ENCODE peak calls at places on chromosomes 16 and 17, in six cellular contexts. N is lower leg skin, P is DND-41, I is ascending aorta, J is colonic mucosa, B is AG04450. D is an unnamed sample.

GRCh38 chr17:27906238-27906603 is 13.1 kb upstream of the LYRM9 start:
- DNase-seq in N (no peak), P (no peak), I (no peak), J (no peak), B (no peak), D (no peak)

GRCh38 chr17:19308398-19308797 is 54.1 kb downstream of the B9D1 start:
- DNase-seq in N (no peak), P (no peak), I (no peak), J (no peak), B (no peak), D (no peak)

GRCh38 chr17:2122641-2123302 is 67.9 kb downstream of the HIC1 start:
- DNase-seq in N (peak; percentile 91), P (no peak), I (peak; percentile 81), J (peak; percentile 80), B (peak; percentile 66), D (no peak)

GRCh38 chr17:51643702-51644490 is 383.6 kb downstream of the UTP18 start:
- DNase-seq in N (no peak), P (no peak), I (no peak), J (no peak), B (no peak), D (no peak)

GRCh38 chr17:8133398-8133797 is 9.5 kb upstream of the HES7 start:
- DNase-seq in N (no peak), P (no peak), I (no peak), J (no peak), B (no peak), D (no peak)

GRCh38 chr17:53472586-53472985 is 350.1 kb upstream of the KIF2B start:
- DNase-seq in N (no peak), P (no peak), I (no peak), J (no peak), B (no peak), D (no peak)

GRCh38 chr16:67986949-67987348 is 6.7 kb upstream of the DPEP3 start:
- DNase-seq in N (no peak), P (no peak), I (no peak), J (no peak), B (no peak), D (no peak)

GRCh38 chr17:3658784-3659449 is 9.5 kb downstream of the TAX1BP3 start:
- DNase-seq in N (no peak), P (no peak), I (no peak), J (no peak), B (no peak), D (no peak)

GRCh38 chr17:50640701-50641338 is 6.1 kb downstream of the ABCC3 start:
- DNase-seq in N (no peak), P (no peak), I (peak; percentile 70), J (peak; percentile 43), B (no peak), D (no peak)

GRCh38 chr17:60087882-60088669 is 9.4 kb upstream of the HEATR6 start:
- DNase-seq in N (no peak), P (no peak), I (no peak), J (peak; percentile 56), B (no peak), D (no peak)

GRCh38 chr16:78704421-78704820 is 605.0 kb downstream of the WWOX start:
- DNase-seq in N (no peak), P (no peak), I (no peak), J (no peak), B (no peak), D (no peak)

GRCh38 chr17:14245002-14245401 is 8.3 kb upstream of the CDRT15 start:
- DNase-seq in N (no peak), P (no peak), I (no peak), J (no peak), B (no peak), D (no peak)

GRCh38 chr17:79429864-79430494 is 180.9 kb downstream of the RBFOX3 start:
- DNase-seq in N (no peak), P (no peak), I (no peak), J (no peak), B (no peak), D (no peak)

GRCh38 chr17:39027037-39027436 is 59.8 kb upstream of the FBXO47 start:
- DNase-seq in N (peak; percentile 91), P (peak; percentile 18), I (peak; percentile 73), J (peak; percentile 75), B (no peak), D (peak; percentile 27)

GRCh38 chr16:52068447-52069074 is 478.4 kb downstream of the TOX3 start:
- DNase-seq in N (no peak), P (no peak), I (no peak), J (peak; percentile 31), B (no peak), D (no peak)

GRCh38 chr16:52066951-52067350 is 480.0 kb downstream of the TOX3 start:
- DNase-seq in N (no peak), P (no peak), I (no peak), J (no peak), B (no peak), D (no peak)

GRCh38 chr16:52070341-52071057 is 476.4 kb downstream of the TOX3 start:
- DNase-seq in N (no peak), P (no peak), I (no peak), J (no peak), B (no peak), D (no peak)

GRCh38 chr16:52071101-52071500 is 475.8 kb downstream of the TOX3 start:
- DNase-seq in N (no peak), P (no peak), I (no peak), J (no peak), B (no peak), D (no peak)

DNA sequence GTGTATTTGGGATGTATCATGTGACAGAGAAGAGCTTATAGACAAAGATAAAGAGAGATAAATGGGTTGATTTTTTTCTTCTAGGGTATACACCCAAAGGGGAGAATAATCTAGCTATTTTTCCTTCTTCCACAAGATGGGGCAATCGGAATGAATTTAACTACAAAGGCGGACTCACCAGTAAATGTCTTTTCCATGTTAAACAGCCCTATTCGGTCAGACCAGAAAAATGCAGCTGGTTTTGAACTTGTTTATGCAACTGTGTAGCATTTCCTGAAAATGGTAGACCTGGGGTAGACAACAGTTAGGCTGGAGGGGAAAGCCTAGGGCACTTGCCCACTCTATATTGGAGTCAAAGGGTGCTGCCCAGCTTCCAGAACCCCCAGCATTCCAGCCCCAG is 477.1 kb downstream of the TOX3 start:
- DNase-seq in N (no peak), P (no peak), I (no peak), J (no peak), B (no peak), D (no peak)
- TF ChIP-seq CTCF in N (no peak), P (no peak), I (no peak), J (peak; percentile 29), B (no peak), D (peak; percentile 52)

GRCh38 chr17:67376509-67376891 is 581 bp upstream of the PITPNC1 start:
- DNase-seq in N (no peak), P (no peak), I (peak; percentile 68), J (no peak), B (no peak), D (no peak)

GRCh38 chr17:67377727-67378443 is 804 bp downstream of the PITPNC1 start:
- DNase-seq in N (peak; percentile 91), P (peak; percentile 68), I (peak; percentile 80), J (peak; percentile 58), B (no peak), D (peak; percentile 37)

GRCh38 chr17:67375761-67376160 is 1.3 kb upstream of the PITPNC1 start:
- DNase-seq in N (no peak), P (no peak), I (peak; percentile 50), J (no peak), B (no peak), D (no peak)

GRCh38 chr17:67378444-67379250 is 1.6 kb downstream of the PITPNC1 start:
- DNase-seq in N (peak; percentile 94), P (peak; percentile 80), I (peak; percentile 87), J (peak; percentile 72), B (peak; percentile 44), D (peak; percentile 77)

GRCh38 chr17:67376892-67377726 is at the start of gene PITPNC1:
- DNase-seq in N (peak; percentile 96), P (peak; percentile 84), I (peak; percentile 92), J (peak; percentile 89), B (peak; percentile 61), D (peak; percentile 88)
- TF ChIP-seq CTCF in N (no peak), P (no peak), I (no peak), J (no peak), B (no peak), D (no peak)

GRCh38 chr16:85759631-85760419 is 8.9 kb upstream of the C16orf74 start:
- DNase-seq in N (no peak), P (peak; percentile 25), I (no peak), J (no peak), B (no peak), D (no peak)
- TF ChIP-seq CTCF in N (no peak), P (peak; percentile 60), I (no peak), J (peak; percentile 32), B (peak; percentile 38), D (peak; percentile 26)

DNA sequence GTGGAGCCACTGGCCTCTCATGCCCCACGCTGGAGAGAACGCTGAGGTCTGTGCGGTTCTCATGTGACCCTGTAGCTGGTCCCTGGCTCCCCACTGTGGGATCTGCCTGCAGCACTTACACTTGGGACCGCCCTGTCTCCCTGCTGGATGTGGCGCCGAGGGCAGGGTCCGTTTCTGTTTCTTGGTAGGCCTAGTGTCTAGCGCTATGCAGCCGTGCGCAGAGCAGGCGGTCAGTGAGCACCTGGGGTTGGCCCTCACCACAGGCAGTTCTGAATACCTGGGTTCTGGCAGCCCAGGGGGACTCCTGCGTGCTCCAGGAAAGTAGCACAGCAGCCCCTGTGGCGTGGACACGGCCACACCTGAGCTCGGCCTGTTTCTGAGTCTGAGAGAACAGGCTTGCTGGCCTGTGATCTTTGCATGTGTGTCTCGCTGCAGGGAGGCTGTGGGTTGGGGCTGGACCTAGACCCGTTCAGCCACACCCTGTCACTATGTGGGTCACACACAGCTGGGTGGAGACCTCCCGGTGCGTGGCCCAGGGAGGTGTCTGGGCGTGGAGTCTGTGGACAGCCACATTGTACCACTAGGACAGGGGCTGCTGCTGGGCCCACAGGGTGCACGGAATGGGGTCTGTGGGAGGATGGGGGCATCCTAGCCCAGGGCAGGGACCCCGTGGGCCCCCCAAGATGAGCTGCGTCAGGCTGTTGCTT is 2.8 kb downstream of the CAPN15 start:
- DNase-seq in N (no peak), P (no peak), I (no peak), J (no peak), B (no peak), D (no peak)
- TF ChIP-seq CTCF in N (no peak), P (no peak), I (no peak), J (no peak), B (no peak), D (no peak)

DNA sequence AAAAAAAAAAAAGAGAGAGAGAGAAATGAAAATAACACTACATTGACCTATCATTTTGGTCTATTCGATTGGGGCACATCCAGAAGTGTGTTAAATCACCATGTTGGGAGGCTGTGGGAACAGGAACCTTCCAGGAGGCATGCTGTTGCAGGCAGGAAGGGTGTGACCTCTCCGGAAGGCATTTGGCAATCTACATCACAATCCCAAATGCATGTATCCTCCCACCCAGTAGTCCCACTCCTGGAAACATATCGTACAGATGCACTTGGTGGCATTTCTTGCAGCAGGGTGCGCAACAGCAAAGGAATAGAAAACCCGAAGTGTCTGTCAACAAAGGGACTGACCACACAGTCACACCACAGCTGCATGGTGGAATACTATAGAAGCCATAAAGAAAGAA is 7.9 kb downstream of the PLLP start:
- DNase-seq in N (no peak), P (no peak), I (no peak), J (no peak), B (no peak), D (no peak)
- TF ChIP-seq CTCF in N (no peak), P (no peak), I (no peak), J (no peak), B (no peak), D (no peak)

D was measured in mesothelial cell of epicardium.